ENCODE peak calls at places on chromosomes 13 and 19, in seven cellular contexts. N, H, D, R, G, C and U are unnamed samples.

GRCh38 chr13:113420833-113421600 is 32.3 kb downstream of the ADPRHL1 start:
- DNase-seq in H (no peak), N (no peak), C (no peak), D (no peak), R (no peak), G (no peak), U (no peak)

GRCh38 chr13:72435251-72435650 is 292.2 kb downstream of the MZT1 start:
- DNase-seq in D (no peak), C (no peak), N (no peak), H (no peak), R (no peak), G (no peak), U (no peak)

GRCh38 chr13:113963376-113963775 is 10.5 kb downstream of the C13orf46 start:
- DNase-seq in G (no peak), R (no peak), H (no peak), D (no peak), N (no peak), C (no peak), U (no peak)

GRCh38 chr19:3310711-3311110 is 55.7 kb upstream of the NFIC start:
- DNase-seq in N (no peak), R (no peak), C (no peak), H (no peak), G (no peak), D (no peak), U (no peak)

GRCh38 chr19:47729468-47729798 is 15.9 kb upstream of the NOP53 start:
- DNase-seq in D (peak; percentile 96), N (no peak), G (no peak), C (peak; percentile 89), R (peak; percentile 64), H (peak; percentile 93), U (peak; percentile 85)

GRCh38 chr19:16386619-16387240 is 62.1 kb downstream of the KLF2 start:
- DNase-seq in G (peak; percentile 69), R (peak; percentile 69), N (peak; percentile 34), C (no peak), H (no peak), D (peak; percentile 70), U (peak; percentile 85)

GRCh38 chr13:73335226-73335625 is 276.4 kb downstream of the KLF5 start:
- DNase-seq in C (no peak), H (no peak), D (no peak), N (no peak), R (no peak), G (no peak), U (no peak)

GRCh38 chr19:8638078-8638619 is 7.7 kb downstream of the NFILZ start:
- DNase-seq in H (peak; percentile 72), C (no peak), R (no peak), G (no peak), N (no peak), D (no peak), U (no peak)

GRCh38 chr19:52734893-52735661 is at the start of gene ZNF611:
- DNase-seq in C (peak; percentile 99), R (peak; percentile 99), H (peak; percentile 99), N (peak; percentile 97), G (peak; percentile 98), D (peak; percentile 97), U (peak; percentile 99)

GRCh38 chr13:77969299-77969698 is 50.7 kb upstream of the EDNRB start:
- DNase-seq in N (no peak), G (no peak), D (no peak), C (no peak), R (no peak), H (no peak), U (no peak)

GRCh38 chr19:27746691-27747380 is 1466.1 kb downstream of the UQCRFS1 start:
- DNase-seq in G (peak; percentile 21), H (peak; percentile 51), R (no peak), N (no peak), D (peak; percentile 70), C (peak; percentile 59), U (peak; percentile 87)

GRCh38 chr19:30882411-30883005 is 466.7 kb downstream of the TSHZ3 start:
- DNase-seq in D (no peak), H (no peak), N (no peak), G (no peak), C (no peak), R (no peak), U (no peak)
- H3K4me1 ChIP-seq in D (peaks cover 2% of the 10 kb centered on the region), H (no peaks in the 10 kb centered on the region), N (no peaks in the 10 kb centered on the region), G (no peaks in the 10 kb centered on the region), C (no peaks in the 10 kb centered on the region), R (no peaks in the 10 kb centered on the region), U (no peaks in the 10 kb centered on the region)

GRCh38 chr19:19490247-19490968 is 24.9 kb downstream of the TSSK6 start:
- DNase-seq in H (peak; percentile 91), G (peak; percentile 85), R (peak; percentile 91), N (peak; percentile 66), C (peak; percentile 70), D (peak; percentile 89), U (peak; percentile 93)
- H3K4me1 ChIP-seq in H (peaks cover 28% of the 10 kb centered on the region), G (peaks cover 28% of the 10 kb centered on the region), R (no peaks in the 10 kb centered on the region), N (peaks cover 39% of the 10 kb centered on the region), C (peaks cover 12% of the 10 kb centered on the region), D (peaks cover 15% of the 10 kb centered on the region), U (peaks cover 13% of the 10 kb centered on the region)

GRCh38 chr19:31113250-31113685 is 236.0 kb downstream of the TSHZ3 start:
- DNase-seq in R (no peak), H (no peak), N (no peak), G (no peak), D (no peak), C (no peak), U (no peak)

GRCh38 chr19:31110331-31110730 is 238.9 kb downstream of the TSHZ3 start:
- DNase-seq in N (no peak), R (no peak), D (peak; percentile 60), G (peak; percentile 41), C (no peak), H (no peak), U (peak; percentile 75)

GRCh38 chr19:31112158-31112557 is 237.1 kb downstream of the TSHZ3 start:
- DNase-seq in N (no peak), C (no peak), H (no peak), R (no peak), G (no peak), D (no peak), U (no peak)

GRCh38 chr19:31109626-31110025 is 239.6 kb downstream of the TSHZ3 start:
- DNase-seq in G (no peak), N (no peak), D (no peak), C (no peak), R (no peak), H (no peak), U (no peak)

DNA sequence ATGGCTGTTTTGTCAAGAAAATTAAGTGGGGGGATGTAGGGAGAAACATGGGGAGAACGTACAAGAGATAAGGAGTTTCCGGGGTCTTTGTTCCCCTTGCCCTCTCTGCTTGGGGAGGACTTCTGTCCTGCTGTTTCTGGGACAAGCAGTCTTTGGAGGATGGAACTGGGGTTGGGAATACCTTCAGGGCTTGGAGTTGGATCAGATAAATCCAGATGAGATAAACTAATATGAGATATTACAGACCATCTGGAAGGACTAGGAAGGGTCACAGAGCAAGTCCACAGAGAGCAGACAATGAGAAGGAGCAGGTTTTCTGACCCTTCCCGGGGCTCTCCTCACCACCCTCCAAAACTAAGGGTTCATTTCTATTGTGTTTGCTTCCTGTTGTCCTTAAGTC is 237.5 kb downstream of the TSHZ3 start:
- DNase-seq in D (no peak), H (no peak), C (no peak), N (no peak), R (no peak), G (no peak), U (no peak)
- H3K4me1 ChIP-seq in D (no peaks in the 10 kb centered on the region), H (no peaks in the 10 kb centered on the region), C (no peaks in the 10 kb centered on the region), N (no peaks in the 10 kb centered on the region), R (no peaks in the 10 kb centered on the region), G (no peaks in the 10 kb centered on the region), U (no peaks in the 10 kb centered on the region)

GRCh38 chr19:2242092-2242537 is 5.5 kb downstream of the SF3A2 start:
- DNase-seq in R (no peak), C (no peak), N (no peak), D (no peak), H (no peak), G (no peak), U (no peak)
- H3K4me1 ChIP-seq in R (no peaks in the 10 kb centered on the region), C (peaks cover 30% of the 10 kb centered on the region), N (peaks cover 46% of the 10 kb centered on the region), D (peaks cover 5% of the 10 kb centered on the region), H (peaks cover 49% of the 10 kb centered on the region), G (peaks cover 26% of the 10 kb centered on the region), U (peaks cover 6% of the 10 kb centered on the region)

GRCh38 chr13:94705081-94705751 is 7.1 kb downstream of the SOX21 start:
- DNase-seq in D (no peak), N (no peak), G (no peak), C (no peak), H (no peak), R (no peak), U (no peak)
- H3K4me1 ChIP-seq in D (no peaks in the 10 kb centered on the region), N (peaks cover 6% of the 10 kb centered on the region), G (no peaks in the 10 kb centered on the region), C (no peaks in the 10 kb centered on the region), H (peaks cover 5% of the 10 kb centered on the region), R (no peaks in the 10 kb centered on the region), U (peaks cover 6% of the 10 kb centered on the region)

DNA sequence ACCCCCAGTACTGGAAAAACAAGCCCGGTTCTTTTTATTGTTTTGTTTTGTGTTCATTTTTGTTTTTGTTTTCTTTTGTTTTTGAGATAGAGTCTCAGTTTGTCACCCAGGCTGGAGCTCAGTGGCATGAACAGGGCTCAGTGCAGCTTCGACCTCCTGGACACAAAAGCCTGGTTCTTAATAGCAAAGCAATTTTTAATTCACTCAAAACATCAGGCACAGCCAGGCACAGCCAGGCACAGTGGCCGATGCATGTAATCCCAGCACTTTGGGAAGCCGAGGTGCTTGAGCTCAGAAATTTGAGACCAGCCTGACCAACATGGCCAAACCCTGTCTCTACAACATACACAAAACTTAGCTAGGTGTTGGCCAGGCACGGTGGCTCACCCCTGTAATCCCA is 30.7 kb downstream of the INSR start:
- DNase-seq in G (no peak), C (no peak), R (no peak), D (no peak), H (no peak), N (no peak), U (no peak)
- H3K4me1 ChIP-seq in G (peaks cover 5% of the 10 kb centered on the region), C (no peaks in the 10 kb centered on the region), R (no peaks in the 10 kb centered on the region), D (no peaks in the 10 kb centered on the region), H (peaks cover 24% of the 10 kb centered on the region), N (no peaks in the 10 kb centered on the region), U (no peaks in the 10 kb centered on the region)